ENCODE peak calls at places on chromosome X, in nine cellular contexts. C is HFFc6, L is spleen, E is HFF-Myc, J is cardiac fibroblast, T is tibial artery, N is GM20000, G is BE2C, H is natural killer cell. K is an unnamed sample.

GRCh38 chrX:69152398-69152797 is 12.9 kb downstream of the PJA1 start:
- DNase-seq in G (no peak), J (no peak), N (no peak), C (peak), L (peak), E (no peak), H (no peak), T (peak), K (no peak)

GRCh38 chrX:26586570-26586969 is 370.6 kb downstream of the MAGEB5 start:
- DNase-seq in L (no peak), C (no peak), T (no peak), G (no peak), J (no peak), E (no peak), H (no peak), N (no peak), K (no peak)

GRCh38 chrX:110167952-110168451 is 149.9 kb downstream of the AMMECR1 start:
- DNase-seq in E (no peak), C (peak), H (peak), G (peak), J (peak), T (no peak), N (peak), L (peak), K (no peak)

GRCh38 chrX:16023790-16024734 is 99.3 kb upstream of the GRPR start:
- DNase-seq in L (no peak), C (peak), G (no peak), E (no peak), N (peak), T (no peak), J (peak), H (no peak), K (peak)

GRCh38 chrX:45309096-45309495 is 108.4 kb upstream of the DIPK2B start:
- DNase-seq in L (no peak), N (no peak), T (no peak), G (no peak), E (no peak), J (peak), H (no peak), C (peak), K (no peak)

GRCh38 chrX:144627947-144628346 is 619.4 kb upstream of the SPANXN1 start:
- DNase-seq in T (no peak), L (no peak), H (no peak), N (no peak), C (no peak), G (no peak), J (no peak), E (no peak), K (no peak)

GRCh38 chrX:19670854-19671620 is 155.7 kb upstream of the MAP3K15 start:
- DNase-seq in H (no peak), N (no peak), T (peak), G (no peak), L (no peak), E (peak), C (peak), J (peak), K (peak)

GRCh38 chrX:68834371-68835103 is 5.7 kb downstream of the EFNB1 start:
- DNase-seq in T (no peak), C (no peak), N (no peak), H (no peak), J (no peak), L (no peak), G (no peak), E (no peak), K (no peak)

GRCh38 chrX:123860983-123861382 is 1.1 kb downstream of the XIAP start:
- DNase-seq in E (no peak), H (no peak), T (no peak), C (no peak), L (no peak), G (peak), J (peak), N (no peak), K (no peak)

GRCh38 chrX:150200820-150201287 is 162.3 kb upstream of the MAMLD1 start:
- DNase-seq in E (peak), G (peak), N (peak), H (no peak), J (peak), C (peak), T (peak), L (peak), K (peak)

GRCh38 chrX:71053217-71053621 is 14.9 kb downstream of the SNX12 start:
- DNase-seq in J (no peak), H (peak), L (no peak), T (no peak), G (no peak), C (no peak), N (peak), E (no peak), K (peak)

GRCh38 chrX:25810202-25810601 is 327.9 kb upstream of the MAGEB18 start:
- DNase-seq in N (no peak), J (peak), C (no peak), H (no peak), L (no peak), E (no peak), T (no peak), G (no peak), K (peak)

GRCh38 chrX:47176101-47176740 is 17.4 kb upstream of the UBA1 start:
- DNase-seq in L (peak), C (no peak), E (no peak), G (no peak), N (no peak), T (no peak), J (no peak), H (no peak), K (no peak)

GRCh38 chrX:131728295-131729145 is 184.6 kb downstream of the OR13H1 start:
- DNase-seq in L (peak), N (no peak), C (no peak), T (no peak), H (no peak), J (no peak), E (no peak), G (no peak), K (no peak)

GRCh38 chrX:115226929-115227328 is 7.0 kb downstream of the LRCH2 start:
- DNase-seq in N (no peak), J (peak), H (no peak), L (no peak), T (no peak), C (peak), G (peak), E (no peak), K (no peak)

GRCh38 chrX:12890467-12890866 is 16.0 kb upstream of the TLR8 start:
- DNase-seq in H (no peak), G (no peak), C (no peak), N (peak), T (no peak), L (no peak), E (no peak), J (no peak), K (no peak)

GRCh38 chrX:152893631-152894610 is 3.9 kb upstream of the ZNF185 start:
- DNase-seq in E (no peak), H (no peak), G (no peak), J (no peak), T (no peak), C (no peak), L (peak), N (no peak), K (no peak)

GRCh38 chrX:123807825-123808416 is 51.9 kb upstream of the XIAP start:
- DNase-seq in T (no peak), N (no peak), L (no peak), J (no peak), C (peak), H (no peak), G (no peak), E (no peak), K (no peak)

GRCh38 chrX:100647095-100647494 is 3.1 kb downstream of the SRPX2 start:
- DNase-seq in E (no peak), T (no peak), H (no peak), N (no peak), L (no peak), C (no peak), J (peak), G (no peak), K (no peak)

GRCh38 chrX:123454712-123455431 is 270.8 kb downstream of the GRIA3 start:
- DNase-seq in T (no peak), J (no peak), N (peak), G (no peak), E (no peak), C (no peak), H (no peak), L (no peak), K (no peak)

GRCh38 chrX:46754450-46755075 is 4.4 kb downstream of the SLC9A7 start:
- DNase-seq in H (no peak), L (no peak), N (no peak), C (no peak), G (no peak), E (no peak), J (no peak), T (no peak), K (no peak)

GRCh38 chrX:46704767-46705386 is 54.0 kb downstream of the SLC9A7 start:
- DNase-seq in C (peak), L (no peak), N (peak), H (no peak), T (no peak), E (no peak), J (peak), G (no peak), K (no peak)

GRCh38 chrX:12961191-12961718 is 13.7 kb upstream of the TMSB4X start:
- DNase-seq in T (no peak), H (no peak), J (peak), L (no peak), E (no peak), N (no peak), G (no peak), C (no peak), K (no peak)

GRCh38 chrX:153495362-153495751 is 577 bp downstream of the BGN start:
- DNase-seq in T (peak), E (no peak), N (no peak), C (peak), G (peak), L (no peak), H (no peak), J (no peak), K (no peak)

GRCh38 chrX:152988536-152989291 is 5.2 kb downstream of the PNMA5 start:
- DNase-seq in N (peak), E (no peak), G (no peak), J (no peak), C (no peak), L (no peak), T (no peak), H (no peak), K (no peak)

GRCh38 chrX:30576881-30577280 is 685 bp downstream of the TASL start:
- DNase-seq in G (no peak), L (no peak), E (no peak), J (no peak), T (no peak), N (no peak), C (no peak), H (no peak), K (no peak)

GRCh38 chrX:41553688-41554087 is 106.5 kb downstream of the NYX start:
- DNase-seq in N (no peak), E (no peak), L (no peak), G (no peak), H (no peak), C (peak), J (peak), T (no peak), K (no peak)

GRCh38 chrX:33840176-33840575 is 291.9 kb downstream of the FAM47A start:
- DNase-seq in T (no peak), N (no peak), C (no peak), L (no peak), E (no peak), H (no peak), G (no peak), J (no peak), K (no peak)

GRCh38 chrX:55490121-55490520 is 473 bp upstream of the USP51 start:
- DNase-seq in G (no peak), H (no peak), L (no peak), N (no peak), E (no peak), J (no peak), T (no peak), C (no peak), K (no peak)

GRCh38 chrX:55488268-55488558 is 1.4 kb downstream of the USP51 start:
- DNase-seq in T (no peak), L (no peak), C (no peak), E (no peak), G (no peak), H (peak), N (peak), J (no peak), K (no peak)

GRCh38 chrX:55490974-55491373 is 1.3 kb upstream of the USP51 start:
- DNase-seq in G (no peak), T (no peak), E (no peak), H (no peak), J (no peak), C (no peak), L (no peak), N (no peak), K (no peak)

GRCh38 chrX:55488559-55489314 is 911 bp downstream of the USP51 start:
- DNase-seq in J (peak), L (peak), C (peak), H (peak), E (no peak), N (peak), G (peak), T (peak), K (no peak)

DNA sequence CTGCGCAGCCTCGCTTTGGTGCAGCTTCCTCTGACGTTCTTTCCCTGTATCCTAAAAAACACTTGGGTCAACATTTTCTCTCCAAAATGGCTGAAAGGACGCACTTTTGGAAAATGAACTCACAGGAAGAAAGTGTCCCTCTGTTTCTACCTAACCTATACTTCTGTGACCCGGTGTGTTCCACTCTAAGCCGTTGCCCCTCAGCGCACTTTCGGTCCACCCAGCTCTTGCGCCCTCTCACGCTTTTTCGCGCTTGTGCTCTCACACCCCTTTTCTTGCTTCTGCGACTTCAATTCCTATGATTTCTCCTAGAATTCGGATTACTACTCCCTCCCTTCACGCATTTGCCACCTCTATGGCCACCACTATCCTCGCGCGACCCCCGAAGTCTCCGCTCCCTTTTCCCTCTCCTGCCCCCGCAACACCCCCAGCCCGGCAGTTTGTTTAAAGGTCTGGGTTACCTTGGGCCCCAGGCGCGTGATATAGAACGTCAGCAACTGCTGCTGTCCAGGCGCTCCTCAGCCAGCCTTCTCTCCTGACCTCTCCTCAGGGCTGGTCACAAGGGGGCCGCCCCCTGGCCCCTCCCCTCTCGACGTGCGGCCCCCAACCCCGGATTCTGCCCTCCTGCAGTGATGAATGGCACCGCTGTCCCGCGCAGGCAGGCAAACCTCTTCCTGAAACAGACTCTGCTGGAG is at the start of gene USP51:
- DNase-seq in H (no peak), T (peak), N (peak), C (no peak), L (peak), J (peak), G (peak), E (no peak), K (no peak)
- TF ChIP-seq CTCF in H (no peak), T (no peak), N (no peak), C (peak), L (no peak), J (no peak), G (peak), E (no peak), K (no peak)

GRCh38 chrX:147476008-147476407 is 435.7 kb upstream of the FMR1 start:
- DNase-seq in E (no peak), T (no peak), J (peak), N (peak), H (no peak), G (no peak), L (no peak), C (no peak), K (no peak)
- TF ChIP-seq CTCF in E (no peak), T (no peak), J (no peak), N (peak), H (no peak), G (peak), L (no peak), C (peak), K (peak)

DNA sequence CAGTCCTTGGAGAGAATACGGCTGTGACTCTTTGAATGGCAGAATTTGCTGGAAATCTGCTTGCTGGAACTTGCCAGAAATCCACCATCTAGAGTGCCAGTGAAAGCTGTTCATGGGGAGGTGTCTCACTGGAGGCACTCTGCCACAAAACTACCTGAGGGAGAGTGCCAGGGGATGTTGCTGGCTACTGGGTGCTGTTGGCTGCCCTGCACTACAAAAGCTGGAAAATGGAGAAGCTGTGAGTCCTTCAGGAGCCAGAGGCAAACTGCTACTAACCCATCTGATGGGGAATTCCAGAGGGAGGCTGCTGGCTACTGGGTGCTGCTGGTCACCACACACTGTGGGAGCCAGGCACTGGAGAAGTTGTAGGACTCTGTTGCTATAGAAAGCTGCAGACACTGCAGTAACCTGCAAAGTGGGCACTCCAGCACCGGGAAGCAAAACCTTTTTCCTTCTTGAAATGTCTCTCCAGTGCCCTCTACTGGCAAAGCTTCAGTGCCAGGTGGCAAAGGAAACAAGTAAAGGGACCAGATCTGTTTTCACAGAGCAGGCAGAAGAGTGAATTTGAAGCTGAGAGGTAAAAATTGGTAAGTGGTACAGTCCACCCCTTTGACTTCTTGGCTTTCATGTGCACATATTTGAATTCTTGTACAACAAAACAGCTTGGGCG is 47.8 kb upstream of the HSD17B10 start:
- DNase-seq in E (peak), T (peak), J (peak), C (peak), L (no peak), H (peak), N (peak), G (peak), K (peak)
- TF ChIP-seq CTCF in E (peak), T (peak), J (peak), C (peak), L (no peak), H (peak), N (peak), G (peak), K (peak)

GRCh38 chrX:145821291-145821897 is 3.8 kb downstream of the SLITRK2 start:
- DNase-seq in H (no peak), J (no peak), T (no peak), G (no peak), L (no peak), E (no peak), C (no peak), N (no peak), K (no peak)

GRCh38 chrX:145826466-145826865 is 8.8 kb downstream of the SLITRK2 start:
- DNase-seq in G (no peak), N (no peak), E (no peak), H (no peak), C (no peak), T (no peak), J (no peak), L (no peak), K (no peak)

GRCh38 chrX:145823132-145823531 is 5.5 kb downstream of the SLITRK2 start:
- DNase-seq in T (no peak), H (no peak), L (no peak), C (no peak), G (no peak), N (no peak), J (no peak), E (no peak), K (no peak)

GRCh38 chrX:145821898-145822567 is 4.4 kb downstream of the SLITRK2 start:
- DNase-seq in L (no peak), T (no peak), N (no peak), C (no peak), H (no peak), J (no peak), E (no peak), G (no peak), K (no peak)

DNA sequence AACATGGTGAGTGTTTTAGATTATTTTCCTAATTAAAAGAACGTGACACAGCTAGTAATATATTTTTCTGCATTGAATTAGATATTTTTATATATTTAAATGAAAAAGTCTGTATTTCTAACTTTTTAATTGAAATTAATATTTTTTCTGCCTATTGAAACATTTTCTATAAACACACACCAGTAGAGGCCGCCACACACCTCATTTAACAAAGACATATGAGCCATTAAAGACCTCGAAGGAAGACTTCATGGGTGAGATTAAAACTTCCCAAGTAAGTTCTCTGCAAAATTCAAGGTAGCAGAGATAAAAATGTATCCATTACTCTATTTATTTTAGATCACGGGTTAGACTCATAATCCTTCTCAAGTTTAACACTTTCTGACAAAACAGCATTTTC is 8.3 kb downstream of the SLITRK2 start:
- DNase-seq in H (no peak), J (peak), E (no peak), G (no peak), C (no peak), L (no peak), N (no peak), T (no peak), K (no peak)
- TF ChIP-seq CTCF in H (no peak), J (no peak), E (no peak), G (peak), C (peak), L (no peak), N (peak), T (no peak), K (peak)